ENCODE peak calls at places on chromosomes 13 and 19, in eight cellular contexts. H is testis, D is PC-9, L is adrenal gland, I is RWPE2, Q is thoracic aorta, M is tibial artery, T is uterus. Z is an unnamed sample.

GRCh38 chr19:52689804-52690394 is 44.9 kb downstream of the ZNF611 start:
- DNase-seq in I (peak; percentile 65), Q (peak; percentile 4), D (peak; percentile 34), M (peak; percentile 79), T (peak; percentile 53), L (peak; percentile 45), H (peak; percentile 35), Z (no peak)

GRCh38 chr13:51997641-51998330 is 13.5 kb downstream of the ATP7B start:
- DNase-seq in Q (no peak), H (no peak), M (no peak), I (no peak), D (no peak), T (no peak), L (no peak), Z (no peak)

GRCh38 chr19:31511098-31511497 is 161.9 kb upstream of the TSHZ3 start:
- DNase-seq in H (no peak), L (no peak), I (peak; percentile 5), M (no peak), Q (no peak), T (no peak), D (no peak), Z (no peak)

GRCh38 chr19:32581704-32582164 is 744 bp downstream of the PDCD5 start:
- DNase-seq in T (no peak), D (no peak), M (no peak), Q (no peak), H (peak; percentile 42), L (peak; percentile 38), I (no peak), Z (peak; percentile 73)

GRCh38 chr13:46278474-46278873 is 66.7 kb downstream of the LRRC63 start:
- DNase-seq in H (no peak), D (no peak), I (no peak), L (no peak), Q (no peak), M (no peak), T (no peak), Z (no peak)

GRCh38 chr19:2333027-2333806 is 4.7 kb downstream of the SPPL2B start:
- DNase-seq in D (no peak), H (no peak), L (no peak), Q (no peak), T (no peak), I (no peak), M (no peak), Z (no peak)

GRCh38 chr13:109764474-109765292 is 21.7 kb downstream of the IRS2 start:
- DNase-seq in L (peak; percentile 47), T (no peak), H (no peak), Q (no peak), M (no peak), I (no peak), D (no peak), Z (peak; percentile 59)

GRCh38 chr13:74205313-74205690 is 71.1 kb upstream of the KLF12 start:
- DNase-seq in I (no peak), H (no peak), Q (no peak), M (no peak), T (no peak), L (no peak), D (no peak), Z (peak; percentile 45)

GRCh38 chr19:49408816-49409440 is 14.3 kb downstream of the PTH2 start:
- DNase-seq in T (no peak), I (peak; percentile 37), Q (no peak), D (no peak), M (no peak), L (no peak), H (no peak), Z (no peak)

GRCh38 chr19:29574518-29574917 is 31.6 kb upstream of the POP4 start:
- DNase-seq in Q (no peak), T (no peak), I (no peak), L (no peak), M (no peak), H (no peak), D (no peak), Z (no peak)

GRCh38 chr13:100825551-100825950 is 151.0 kb upstream of the TMTC4 start:
- DNase-seq in I (no peak), Q (no peak), T (no peak), H (no peak), D (no peak), L (no peak), M (no peak), Z (peak; percentile 5)

GRCh38 chr13:110298566-110299321 is 8.2 kb downstream of the COL4A1 start:
- DNase-seq in D (no peak), H (no peak), M (no peak), T (peak; percentile 37), Q (no peak), L (peak; percentile 46), I (no peak), Z (no peak)

DNA sequence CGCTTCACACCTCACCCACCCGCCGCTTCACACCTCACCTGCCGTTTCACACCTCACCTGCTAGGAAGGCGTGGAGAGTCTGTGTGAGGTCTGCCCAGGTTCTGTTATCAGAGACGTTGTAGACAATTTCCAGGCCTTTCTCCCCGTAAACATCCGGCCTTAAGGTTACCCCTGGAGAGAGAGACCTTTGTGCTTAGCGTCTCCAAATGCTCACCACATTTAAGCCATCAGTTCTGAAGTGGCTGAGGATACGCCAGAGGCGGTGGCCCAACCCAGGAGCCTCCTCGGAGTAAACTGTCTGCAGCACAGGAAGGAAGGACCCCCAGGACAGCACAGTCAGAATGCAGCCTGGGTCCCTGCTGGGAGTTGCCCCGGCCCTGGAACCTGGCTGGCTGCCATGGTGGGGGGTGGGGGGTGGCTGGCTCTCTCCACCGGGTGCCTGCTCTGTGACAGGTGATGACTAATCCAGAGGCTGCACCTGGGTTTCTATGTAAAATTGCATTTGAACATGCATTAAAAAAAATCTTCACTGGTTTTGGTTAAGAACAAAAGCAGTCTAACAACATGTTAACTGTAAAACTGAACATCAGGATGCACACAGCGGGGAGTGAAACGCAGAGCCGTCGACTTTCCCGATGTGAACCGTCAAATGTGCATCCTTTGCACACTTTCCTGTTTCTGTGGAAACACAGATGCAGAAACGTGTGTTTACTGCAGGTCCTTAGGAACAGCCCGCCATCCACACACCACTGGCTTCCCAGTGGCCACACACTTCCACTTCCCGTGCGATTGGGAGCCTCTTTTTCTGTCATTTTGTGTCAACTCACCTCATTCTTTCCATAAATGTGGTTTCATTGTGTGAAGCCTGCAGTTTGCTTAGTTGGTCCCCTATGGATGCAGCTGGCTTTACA is 4.5 kb downstream of the ATP4B start:
- DNase-seq in M (peak; percentile 58), I (peak; percentile 60), L (no peak), T (no peak), H (no peak), Q (no peak), D (no peak), Z (no peak)
- H3K4me3 ChIP-seq in M (no peak overlapping the region), I (no peak overlapping the region), L (no peak overlapping the region), T (no peak overlapping the region), H (no peak overlapping the region), Q (no peak overlapping the region), D (no peak overlapping the region), Z (no peak overlapping the region)

DNA sequence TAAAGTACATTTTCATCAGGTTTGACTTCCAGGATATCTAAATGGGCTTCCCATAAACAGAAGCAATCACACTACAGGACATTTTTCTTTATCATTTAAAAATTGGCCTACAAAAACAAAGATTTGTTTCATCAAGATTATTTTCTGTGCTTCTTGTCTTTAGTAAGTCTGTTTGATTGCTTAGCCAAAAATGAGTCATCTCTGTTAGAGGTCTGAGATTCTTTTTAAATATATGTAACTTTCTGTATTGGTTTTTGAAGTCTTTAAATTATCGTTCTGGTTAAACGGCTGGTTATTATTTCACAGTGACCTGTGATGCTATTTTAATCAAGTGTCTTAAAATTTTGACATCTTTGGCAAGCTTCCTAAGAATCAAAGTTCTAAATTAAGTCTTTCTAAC is 62.7 kb downstream of the SLITRK1 start:
- DNase-seq in L (no peak), H (no peak), T (no peak), D (no peak), I (no peak), Q (no peak), M (no peak), Z (no peak)
- H3K4me3 ChIP-seq in L (no peak overlapping the region), H (no peak overlapping the region), T (no peak overlapping the region), D (no peak overlapping the region), I (no peak overlapping the region), Q (no peak overlapping the region), M (no peak overlapping the region), Z (no peak overlapping the region)

GRCh38 chr19:38952395-38953165 is 21.8 kb downstream of the MRPS12 start:
- DNase-seq in L (peak; percentile 44), T (no peak), Q (no peak), I (no peak), D (peak; percentile 43), M (no peak), H (peak; percentile 70), Z (no peak)

GRCh38 chr19:38946229-38947010 is 15.7 kb downstream of the MRPS12 start:
- DNase-seq in I (no peak), L (no peak), Q (no peak), D (no peak), T (no peak), H (no peak), M (no peak), Z (no peak)

GRCh38 chr19:38951187-38951586 is 20.4 kb downstream of the MRPS12 start:
- DNase-seq in Q (no peak), I (no peak), H (no peak), M (no peak), D (no peak), T (no peak), L (no peak), Z (no peak)

GRCh38 chr19:38953677-38954076 is 21.9 kb downstream of the FBXO17 start:
- DNase-seq in L (no peak), I (no peak), T (no peak), Q (no peak), M (no peak), D (no peak), H (no peak), Z (no peak)

DNA sequence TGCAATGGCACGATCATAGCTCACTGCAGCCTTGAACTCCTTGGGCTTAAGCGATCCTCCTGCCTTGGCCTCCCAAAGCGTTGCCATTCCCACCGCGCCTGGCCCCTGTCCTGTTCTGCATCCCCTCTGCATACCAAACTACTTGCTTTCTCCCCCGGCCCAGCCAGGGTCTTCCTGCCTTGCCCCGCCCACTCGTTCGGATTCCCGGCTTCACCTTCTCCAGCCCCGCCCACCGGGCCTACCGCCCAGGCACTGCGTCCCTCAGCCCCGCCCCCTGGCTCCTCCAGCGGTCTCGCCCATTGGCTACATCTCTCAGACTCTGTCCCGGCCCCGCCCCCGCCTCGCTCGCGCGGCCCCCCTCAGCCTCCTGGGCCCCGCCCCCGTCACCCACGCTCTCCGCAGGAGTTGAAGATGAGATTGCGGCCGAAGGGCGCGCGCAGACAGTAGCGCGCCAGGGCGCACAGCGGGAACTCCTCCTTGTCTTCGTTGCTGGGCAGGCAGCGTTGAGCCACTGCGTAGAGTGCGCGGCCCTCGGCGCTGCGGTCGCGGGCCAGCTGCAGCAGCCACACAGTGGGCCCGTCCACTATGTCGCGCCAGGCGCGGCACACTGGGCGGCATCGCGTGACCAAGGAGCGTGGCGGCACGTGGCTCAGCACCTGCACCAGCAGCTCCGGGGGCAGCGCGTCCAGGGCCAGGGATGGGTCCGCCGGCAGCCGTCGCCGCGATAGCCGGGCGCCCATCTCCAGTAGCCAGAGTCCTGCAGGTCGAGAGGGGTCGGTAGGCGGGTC is 19.0 kb downstream of the MRPS12 start:
- DNase-seq in M (peak; percentile 84), Q (peak; percentile 52), H (peak; percentile 97), L (peak; percentile 96), D (peak; percentile 91), I (peak; percentile 84), T (peak; percentile 78), Z (peak; percentile 54)
- H3K4me3 ChIP-seq in M (peak overlapping the region; percentile 28), Q (peak overlapping the region; percentile 60), H (peak overlapping the region; percentile 42), L (peak overlapping the region; percentile 56), D (peak overlapping the region; percentile 50), I (no peak overlapping the region), T (peak overlapping the region; percentile 20), Z (no peak overlapping the region)

DNA sequence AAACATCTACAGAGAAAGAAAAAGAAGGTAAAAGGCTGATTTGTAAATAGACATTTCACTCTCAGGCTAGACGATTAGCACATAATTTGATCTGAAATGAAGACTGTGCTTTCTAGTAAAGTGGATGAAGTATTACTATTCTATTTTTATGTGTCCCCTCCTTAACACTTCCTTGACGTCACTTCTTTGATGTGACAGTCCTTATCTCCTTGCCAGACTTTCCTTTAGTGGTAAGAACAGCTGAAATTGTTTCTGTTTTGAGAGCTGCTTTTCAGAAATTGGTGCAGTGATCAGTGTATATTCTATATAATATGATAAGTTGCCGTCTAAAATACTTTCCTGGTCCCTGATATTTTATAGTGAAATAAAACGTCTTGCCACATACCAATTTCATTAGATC is 210.1 kb upstream of the PCDH9 start:
- DNase-seq in Q (no peak), T (no peak), H (no peak), M (no peak), D (no peak), L (no peak), I (no peak), Z (no peak)
- H3K4me3 ChIP-seq in Q (no peak overlapping the region), T (no peak overlapping the region), H (no peak overlapping the region), M (no peak overlapping the region), D (no peak overlapping the region), L (no peak overlapping the region), I (no peak overlapping the region), Z (no peak overlapping the region)